ENCODE peak calls at places on chromosomes 7 and 10, in eight cellular contexts. One of them, this sample, is unnamed. For H3K36me3, the result is how much of the 10 kb centered on the place peaks cover.

GRCh38 chr7:79334841-79335240 is 118.6 kb downstream of the MAGI2 start:
- DNase-seq in thoracic aorta: no peak
- DNase-seq in brain microvascular endothelial cell: no peak
- DNase-seq in ovary: no peak
- DNase-seq in right atrium auricular region: no peak
- DNase-seq in Caco-2: no peak
- DNase-seq in testis: no peak
- DNase-seq in adrenal gland: no peak
- DNase-seq in this sample: no peak

GRCh38 chr7:135100856-135101255 is 47.0 kb upstream of the TMEM140 start:
- DNase-seq in right atrium auricular region: no peak
- DNase-seq in brain microvascular endothelial cell: peak
- DNase-seq in adrenal gland: no peak
- DNase-seq in thoracic aorta: no peak
- DNase-seq in testis: no peak
- DNase-seq in Caco-2: no peak
- DNase-seq in ovary: no peak
- DNase-seq in this sample: peak

GRCh38 chr7:132145466-132145865 is 430.8 kb downstream of the PLXNA4 start:
- DNase-seq in ovary: no peak
- DNase-seq in brain microvascular endothelial cell: peak
- DNase-seq in Caco-2: no peak
- DNase-seq in adrenal gland: no peak
- DNase-seq in testis: no peak
- DNase-seq in thoracic aorta: peak
- DNase-seq in right atrium auricular region: peak
- DNase-seq in this sample: no peak

GRCh38 chr7:3151784-3152183 is 108.1 kb upstream of the CARD11 start:
- DNase-seq in brain microvascular endothelial cell: no peak
- DNase-seq in Caco-2: no peak
- DNase-seq in adrenal gland: no peak
- DNase-seq in testis: no peak
- DNase-seq in thoracic aorta: no peak
- DNase-seq in right atrium auricular region: no peak
- DNase-seq in ovary: no peak
- DNase-seq in this sample: no peak

GRCh38 chr7:28626629-28627262 is 214.4 kb downstream of the CREB5 start:
- DNase-seq in Caco-2: peak
- DNase-seq in testis: peak
- DNase-seq in thoracic aorta: no peak
- DNase-seq in ovary: no peak
- DNase-seq in adrenal gland: peak
- DNase-seq in right atrium auricular region: no peak
- DNase-seq in brain microvascular endothelial cell: peak
- DNase-seq in this sample: no peak

GRCh38 chr10:19775286-19775685 is 40.9 kb upstream of the PLXDC2 start:
- DNase-seq in testis: no peak
- DNase-seq in ovary: no peak
- DNase-seq in adrenal gland: no peak
- DNase-seq in brain microvascular endothelial cell: no peak
- DNase-seq in thoracic aorta: no peak
- DNase-seq in right atrium auricular region: no peak
- DNase-seq in Caco-2: no peak
- DNase-seq in this sample: no peak

GRCh38 chr7:2493205-2493604 is 17.0 kb upstream of the GRIFIN start:
- DNase-seq in testis: no peak
- DNase-seq in thoracic aorta: no peak
- DNase-seq in adrenal gland: no peak
- DNase-seq in right atrium auricular region: no peak
- DNase-seq in Caco-2: no peak
- DNase-seq in brain microvascular endothelial cell: peak
- DNase-seq in ovary: no peak
- DNase-seq in this sample: no peak

GRCh38 chr10:77253665-77254064 is 383.9 kb downstream of the KCNMA1 start:
- DNase-seq in adrenal gland: no peak
- DNase-seq in testis: no peak
- DNase-seq in brain microvascular endothelial cell: no peak
- DNase-seq in ovary: no peak
- DNase-seq in thoracic aorta: no peak
- DNase-seq in Caco-2: no peak
- DNase-seq in right atrium auricular region: no peak
- DNase-seq in this sample: no peak

GRCh38 chr7:118214051-118214832 is 10.3 kb upstream of the ANKRD7 start:
- DNase-seq in testis: peak
- DNase-seq in ovary: peak
- DNase-seq in adrenal gland: peak
- DNase-seq in brain microvascular endothelial cell: peak
- DNase-seq in thoracic aorta: peak
- DNase-seq in right atrium auricular region: peak
- DNase-seq in Caco-2: no peak
- DNase-seq in this sample: peak

GRCh38 chr10:43307306-43307705 is 40.4 kb upstream of the RASGEF1A start:
- DNase-seq in right atrium auricular region: no peak
- DNase-seq in thoracic aorta: no peak
- DNase-seq in brain microvascular endothelial cell: no peak
- DNase-seq in adrenal gland: no peak
- DNase-seq in ovary: no peak
- DNase-seq in Caco-2: no peak
- DNase-seq in testis: no peak
- DNase-seq in this sample: no peak

GRCh38 chr10:95308389-95309302 is 17.8 kb upstream of the PDLIM1 start:
- DNase-seq in Caco-2: no peak
- DNase-seq in adrenal gland: peak
- DNase-seq in brain microvascular endothelial cell: peak
- DNase-seq in thoracic aorta: peak
- DNase-seq in ovary: peak
- DNase-seq in testis: peak
- DNase-seq in right atrium auricular region: peak
- DNase-seq in this sample: peak

GRCh38 chr7:1316086-1316485 is 83.4 kb downstream of the UNCX start:
- DNase-seq in adrenal gland: no peak
- DNase-seq in testis: no peak
- DNase-seq in ovary: no peak
- DNase-seq in thoracic aorta: no peak
- DNase-seq in brain microvascular endothelial cell: no peak
- DNase-seq in right atrium auricular region: no peak
- DNase-seq in Caco-2: no peak
- DNase-seq in this sample: no peak

GRCh38 chr10:118951218-118951617 is 78.3 kb upstream of the NANOS1 start:
- DNase-seq in adrenal gland: no peak
- DNase-seq in right atrium auricular region: no peak
- DNase-seq in brain microvascular endothelial cell: no peak
- DNase-seq in thoracic aorta: no peak
- DNase-seq in ovary: no peak
- DNase-seq in testis: no peak
- DNase-seq in Caco-2: no peak
- DNase-seq in this sample: no peak

GRCh38 chr10:69345402-69345801 is 67.1 kb downstream of the HK1 start:
- DNase-seq in ovary: no peak
- DNase-seq in brain microvascular endothelial cell: no peak
- DNase-seq in testis: no peak
- DNase-seq in thoracic aorta: no peak
- DNase-seq in Caco-2: no peak
- DNase-seq in adrenal gland: no peak
- DNase-seq in right atrium auricular region: no peak
- DNase-seq in this sample: no peak

GRCh38 chr10:86763404-86763803 is 7.0 kb downstream of the BMPR1A start:
- DNase-seq in brain microvascular endothelial cell: no peak
- DNase-seq in adrenal gland: no peak
- DNase-seq in ovary: peak
- DNase-seq in Caco-2: no peak
- DNase-seq in testis: peak
- DNase-seq in right atrium auricular region: no peak
- DNase-seq in thoracic aorta: no peak
- DNase-seq in this sample: no peak

GRCh38 chr7:106425017-106425719 is 140.4 kb upstream of the NAMPT start:
- DNase-seq in Caco-2: no peak
- DNase-seq in ovary: peak
- DNase-seq in brain microvascular endothelial cell: peak
- DNase-seq in testis: peak
- DNase-seq in adrenal gland: peak
- DNase-seq in right atrium auricular region: peak
- DNase-seq in thoracic aorta: peak
- DNase-seq in this sample: peak

GRCh38 chr7:122893486-122893885 is 7.2 kb upstream of the CADPS2 start:
- DNase-seq in testis: no peak
- DNase-seq in adrenal gland: no peak
- DNase-seq in right atrium auricular region: no peak
- DNase-seq in ovary: no peak
- DNase-seq in brain microvascular endothelial cell: no peak
- DNase-seq in thoracic aorta: no peak
- DNase-seq in Caco-2: no peak
- DNase-seq in this sample: no peak

GRCh38 chr7:73351447-73352167 is 23.6 kb downstream of the FKBP6 start:
- DNase-seq in ovary: no peak
- DNase-seq in testis: no peak
- DNase-seq in adrenal gland: no peak
- DNase-seq in brain microvascular endothelial cell: no peak
- DNase-seq in Caco-2: no peak
- DNase-seq in right atrium auricular region: no peak
- DNase-seq in thoracic aorta: no peak
- DNase-seq in this sample: no peak

GRCh38 chr10:70032667-70033066 is 20.0 kb upstream of the MACROH2A2 start:
- DNase-seq in thoracic aorta: no peak
- DNase-seq in adrenal gland: no peak
- DNase-seq in brain microvascular endothelial cell: no peak
- DNase-seq in testis: peak
- DNase-seq in Caco-2: no peak
- DNase-seq in ovary: no peak
- DNase-seq in right atrium auricular region: no peak
- DNase-seq in this sample: no peak

DNA sequence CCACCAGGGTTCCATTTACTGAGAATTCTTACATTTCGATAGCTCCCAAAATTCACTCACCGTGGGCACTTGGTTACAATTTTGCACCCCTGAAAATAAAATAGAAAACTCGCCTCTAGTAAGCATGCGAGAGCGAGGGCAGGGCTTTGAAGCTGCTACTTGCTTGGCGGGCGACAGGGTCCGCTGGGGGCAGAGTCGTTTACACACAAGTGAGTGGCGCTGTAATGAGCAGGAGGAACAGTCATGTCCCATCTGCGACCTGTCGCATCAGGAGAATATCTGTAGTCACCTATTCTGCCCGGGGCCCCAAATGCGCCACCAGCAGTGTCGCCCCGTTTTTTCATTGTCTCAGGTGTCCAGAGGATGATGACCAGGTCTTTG is 1.2 kb upstream of the MEOX2 start:
- DNase-seq in testis: peak
- DNase-seq in adrenal gland: no peak
- DNase-seq in thoracic aorta: no peak
- DNase-seq in Caco-2: no peak
- DNase-seq in right atrium auricular region: no peak
- DNase-seq in ovary: no peak
- DNase-seq in brain microvascular endothelial cell: no peak
- DNase-seq in this sample: no peak
- TF ChIP-seq CTCF in testis: no peak
- TF ChIP-seq CTCF in adrenal gland: no peak
- TF ChIP-seq CTCF in thoracic aorta: no peak
- TF ChIP-seq CTCF in Caco-2: peak
- TF ChIP-seq CTCF in right atrium auricular region: peak
- TF ChIP-seq CTCF in ovary: no peak
- TF ChIP-seq CTCF in brain microvascular endothelial cell: peak
- TF ChIP-seq CTCF in this sample: no peak

DNA sequence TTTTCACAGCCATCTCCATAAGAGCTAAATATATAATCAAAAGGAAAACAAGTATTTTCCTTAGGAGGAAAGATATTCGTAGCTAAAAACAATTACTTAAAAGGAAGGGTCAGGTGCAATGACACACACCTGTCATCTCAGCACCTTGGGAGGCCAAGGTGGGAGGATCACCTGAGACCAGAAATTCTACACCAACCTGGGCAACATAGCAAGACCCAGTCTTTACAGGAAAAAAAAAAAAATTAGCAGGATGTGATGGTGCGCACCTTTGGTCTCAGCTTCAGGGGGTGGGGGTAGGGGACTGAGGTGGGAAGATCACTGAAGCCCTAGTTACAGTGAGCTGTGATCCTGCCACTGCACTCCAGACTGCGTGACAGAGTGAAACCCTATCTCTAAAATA is 11.9 kb downstream of the TNPO3 start:
- DNase-seq in testis: no peak
- DNase-seq in right atrium auricular region: no peak
- DNase-seq in adrenal gland: no peak
- DNase-seq in thoracic aorta: no peak
- DNase-seq in brain microvascular endothelial cell: no peak
- DNase-seq in ovary: no peak
- DNase-seq in Caco-2: no peak
- DNase-seq in this sample: no peak
- H3K36me3 ChIP-seq in testis: under half
- H3K36me3 ChIP-seq in right atrium auricular region: under half
- H3K36me3 ChIP-seq in adrenal gland: under half
- H3K36me3 ChIP-seq in thoracic aorta: under half
- H3K36me3 ChIP-seq in brain microvascular endothelial cell: under half
- H3K36me3 ChIP-seq in ovary: under half
- H3K36me3 ChIP-seq in Caco-2: under half
- H3K36me3 ChIP-seq in this sample: under half

GRCh38 chr10:74026428-74026979 is 28.6 kb downstream of the VCL start:
- DNase-seq in ovary: no peak
- DNase-seq in testis: no peak
- DNase-seq in right atrium auricular region: no peak
- DNase-seq in Caco-2: no peak
- DNase-seq in brain microvascular endothelial cell: no peak
- DNase-seq in adrenal gland: no peak
- DNase-seq in thoracic aorta: no peak
- DNase-seq in this sample: no peak
- TF ChIP-seq CTCF in ovary: no peak
- TF ChIP-seq CTCF in testis: no peak
- TF ChIP-seq CTCF in right atrium auricular region: no peak
- TF ChIP-seq CTCF in Caco-2: no peak
- TF ChIP-seq CTCF in brain microvascular endothelial cell: no peak
- TF ChIP-seq CTCF in adrenal gland: no peak
- TF ChIP-seq CTCF in thoracic aorta: no peak
- TF ChIP-seq CTCF in this sample: peak

GRCh38 chr10:3781458-3782098 is 3.4 kb downstream of the KLF6 start:
- DNase-seq in ovary: no peak
- DNase-seq in right atrium auricular region: no peak
- DNase-seq in Caco-2: no peak
- DNase-seq in brain microvascular endothelial cell: peak
- DNase-seq in testis: peak
- DNase-seq in thoracic aorta: no peak
- DNase-seq in adrenal gland: no peak
- DNase-seq in this sample: no peak

GRCh38 chr10:3780766-3781457 is 4.1 kb downstream of the KLF6 start:
- DNase-seq in ovary: no peak
- DNase-seq in thoracic aorta: no peak
- DNase-seq in right atrium auricular region: no peak
- DNase-seq in Caco-2: no peak
- DNase-seq in testis: no peak
- DNase-seq in brain microvascular endothelial cell: no peak
- DNase-seq in adrenal gland: no peak
- DNase-seq in this sample: no peak

GRCh38 chr10:3779146-3779707 is 5.8 kb downstream of the KLF6 start:
- DNase-seq in testis: no peak
- DNase-seq in right atrium auricular region: no peak
- DNase-seq in brain microvascular endothelial cell: peak
- DNase-seq in thoracic aorta: no peak
- DNase-seq in adrenal gland: no peak
- DNase-seq in ovary: no peak
- DNase-seq in Caco-2: no peak
- DNase-seq in this sample: no peak

GRCh38 chr10:3778708-3779108 is 6.3 kb downstream of the KLF6 start:
- DNase-seq in Caco-2: no peak
- DNase-seq in thoracic aorta: no peak
- DNase-seq in testis: no peak
- DNase-seq in right atrium auricular region: no peak
- DNase-seq in adrenal gland: no peak
- DNase-seq in ovary: no peak
- DNase-seq in brain microvascular endothelial cell: no peak
- DNase-seq in this sample: no peak

GRCh38 chr10:3780056-3780765 is 4.8 kb downstream of the KLF6 start:
- DNase-seq in right atrium auricular region: no peak
- DNase-seq in brain microvascular endothelial cell: peak
- DNase-seq in ovary: no peak
- DNase-seq in thoracic aorta: no peak
- DNase-seq in testis: peak
- DNase-seq in adrenal gland: no peak
- DNase-seq in Caco-2: no peak
- DNase-seq in this sample: no peak
- H3K36me3 ChIP-seq in right atrium auricular region: half or more
- H3K36me3 ChIP-seq in brain microvascular endothelial cell: half or more
- H3K36me3 ChIP-seq in ovary: under half
- H3K36me3 ChIP-seq in thoracic aorta: under half
- H3K36me3 ChIP-seq in testis: under half
- H3K36me3 ChIP-seq in adrenal gland: under half
- H3K36me3 ChIP-seq in Caco-2: under half
- H3K36me3 ChIP-seq in this sample: under half

This sample was measured in BJ.